ENCODE peak calls at places on chromosomes 4 and X, in nine cellular contexts. M is cardiac muscle cell, Y is brain microvascular endothelial cell, T is OCI-LY7, L is esophagus squamous epithelium, Z is tibial nerve, O is adrenal gland, C is SK-N-SH, U is A549. B is an unnamed sample.

GRCh38 chr4:84403656-84404055 is 95.4 kb downstream of the NKX6-1 start:
- DNase-seq in M (no peak), Y (no peak), T (no peak), L (no peak), Z (no peak), O (no peak), C (no peak), U (no peak), B (no peak)

GRCh38 chrX:84363054-84363453 is 139.2 kb downstream of the HDX start:
- DNase-seq in M (peak; percentile 12), Y (no peak), T (no peak), L (no peak), Z (no peak), O (no peak), C (no peak), U (no peak), B (no peak)

GRCh38 chr4:13470379-13470778 is 13.8 kb downstream of the RAB28 start:
- DNase-seq in M (no peak), Y (no peak), T (no peak), L (no peak), Z (no peak), O (no peak), C (no peak), U (no peak), B (no peak)

GRCh38 chrX:105331244-105331643 is 110.8 kb upstream of the TEX13A start:
- DNase-seq in M (peak; percentile 44), Y (peak; percentile 2), T (no peak), L (no peak), Z (no peak), O (no peak), C (no peak), U (no peak), B (no peak)

GRCh38 chrX:154136627-154137161 is 7.3 kb upstream of the OPN1LW start:
- DNase-seq in M (peak; percentile 68), Y (peak; percentile 11), T (peak; percentile 74), L (no peak), Z (peak; percentile 15), O (peak; percentile 79), C (peak; percentile 89), U (peak; percentile 43), B (peak; percentile 44)

GRCh38 chr4:147479817-147480216 is 1.1 kb upstream of the EDNRA start:
- DNase-seq in M (peak; percentile 96), Y (peak; percentile 88), T (no peak), L (no peak), Z (peak; percentile 63), O (no peak), C (no peak), U (no peak), B (peak; percentile 76)

GRCh38 chr4:184769285-184769825 is 35.5 kb upstream of the CENPU start:
- DNase-seq in M (no peak), Y (no peak), T (no peak), L (no peak), Z (no peak), O (no peak), C (no peak), U (no peak), B (no peak)

GRCh38 chr4:138062929-138063328 is 179.2 kb downstream of the SLC7A11 start:
- DNase-seq in M (peak; percentile 60), Y (peak; percentile 53), T (no peak), L (no peak), Z (no peak), O (no peak), C (no peak), U (no peak), B (no peak)

GRCh38 chr4:94519925-94520789 is 68.4 kb downstream of the PDLIM5 start:
- DNase-seq in M (no peak), Y (no peak), T (no peak), L (no peak), Z (no peak), O (no peak), C (no peak), U (no peak), B (no peak)

GRCh38 chr4:10099521-10100325 is 16.9 kb downstream of the WDR1 start:
- DNase-seq in M (no peak), Y (no peak), T (no peak), L (no peak), Z (no peak), O (no peak), C (no peak), U (no peak), B (no peak)

GRCh38 chrX:70398899-70399298 is 24.2 kb upstream of the GDPD2 start:
- DNase-seq in M (peak; percentile 62), Y (peak; percentile 3), T (peak; percentile 26), L (no peak), Z (no peak), O (no peak), C (no peak), U (peak; percentile 2), B (no peak)

GRCh38 chr4:117324851-117325491 is 239.6 kb upstream of the TRAM1L1 start:
- DNase-seq in M (peak; percentile 10), Y (peak; percentile 87), T (no peak), L (no peak), Z (no peak), O (no peak), C (no peak), U (no peak), B (no peak)

GRCh38 chr4:186204103-186204559 is 12.8 kb downstream of the CYP4V2 start:
- DNase-seq in M (peak; percentile 84), Y (peak; percentile 43), T (no peak), L (no peak), Z (no peak), O (no peak), C (peak; percentile 61), U (no peak), B (no peak)

GRCh38 chr4:17680985-17681920 is 66.8 kb downstream of the MED28 start:
- DNase-seq in M (no peak), Y (no peak), T (no peak), L (no peak), Z (no peak), O (no peak), C (no peak), U (no peak), B (no peak)

GRCh38 chr4:13266687-13267086 is 217.5 kb downstream of the RAB28 start:
- DNase-seq in M (no peak), Y (no peak), T (no peak), L (no peak), Z (no peak), O (no peak), C (no peak), U (no peak), B (no peak)

GRCh38 chr4:34183916-34184315 is 2060.4 kb downstream of the ARAP2 start:
- DNase-seq in M (no peak), Y (no peak), T (no peak), L (no peak), Z (no peak), O (no peak), C (no peak), U (no peak), B (no peak)

GRCh38 chr4:102076622-102077021 is 268.7 kb downstream of the SLC39A8 start:
- DNase-seq in M (no peak), Y (no peak), T (no peak), L (no peak), Z (no peak), O (no peak), C (no peak), U (peak; percentile 28), B (no peak)

GRCh38 chr4:151087467-151087866 is 12.0 kb upstream of the RPS3A start:
- DNase-seq in M (no peak), Y (no peak), T (no peak), L (no peak), Z (no peak), O (no peak), C (no peak), U (no peak), B (no peak)

GRCh38 chrX:78754917-78755316 is 7.4 kb downstream of the LPAR4 start:
- DNase-seq in M (no peak), Y (no peak), T (peak; percentile 74), L (no peak), Z (no peak), O (no peak), C (no peak), U (no peak), B (no peak)
- H3K27ac ChIP-seq in M (no peak overlapping the region), Y (no peak overlapping the region), T (peak overlapping the region; percentile 50), L (no peak overlapping the region), Z (no peak overlapping the region), O (no peak overlapping the region), C (no peak overlapping the region), U (no peak overlapping the region), B (no peak overlapping the region)

GRCh38 chr4:181301735-181302380 is 941.3 kb upstream of the TENM3 start:
- DNase-seq in M (peak; percentile 14), Y (peak; percentile 11), T (peak; percentile 74), L (no peak), Z (no peak), O (no peak), C (no peak), U (peak; percentile 36), B (peak; percentile 5)
- TF ChIP-seq CTCF in M (peak; percentile 29), Y (peak; percentile 71), T (peak; percentile 92), L (peak; percentile 23), Z (no peak), O (peak; percentile 25), C (peak; percentile 65), U (peak; percentile 37), B (peak; percentile 33)

GRCh38 chr4:71167083-71167482 is 171.7 kb upstream of the SLC4A4 start:
- DNase-seq in M (no peak), Y (no peak), T (no peak), L (no peak), Z (no peak), O (no peak), C (no peak), U (no peak), B (no peak)

GRCh38 chr4:71171592-71171991 is 167.2 kb upstream of the SLC4A4 start:
- DNase-seq in M (no peak), Y (no peak), T (no peak), L (no peak), Z (no peak), O (no peak), C (no peak), U (no peak), B (no peak)
- H3K27ac ChIP-seq in M (no peak overlapping the region), Y (no peak overlapping the region), T (no peak overlapping the region), L (no peak overlapping the region), Z (no peak overlapping the region), O (no peak overlapping the region), C (no peak overlapping the region), U (no peak overlapping the region), B (no peak overlapping the region)

DNA sequence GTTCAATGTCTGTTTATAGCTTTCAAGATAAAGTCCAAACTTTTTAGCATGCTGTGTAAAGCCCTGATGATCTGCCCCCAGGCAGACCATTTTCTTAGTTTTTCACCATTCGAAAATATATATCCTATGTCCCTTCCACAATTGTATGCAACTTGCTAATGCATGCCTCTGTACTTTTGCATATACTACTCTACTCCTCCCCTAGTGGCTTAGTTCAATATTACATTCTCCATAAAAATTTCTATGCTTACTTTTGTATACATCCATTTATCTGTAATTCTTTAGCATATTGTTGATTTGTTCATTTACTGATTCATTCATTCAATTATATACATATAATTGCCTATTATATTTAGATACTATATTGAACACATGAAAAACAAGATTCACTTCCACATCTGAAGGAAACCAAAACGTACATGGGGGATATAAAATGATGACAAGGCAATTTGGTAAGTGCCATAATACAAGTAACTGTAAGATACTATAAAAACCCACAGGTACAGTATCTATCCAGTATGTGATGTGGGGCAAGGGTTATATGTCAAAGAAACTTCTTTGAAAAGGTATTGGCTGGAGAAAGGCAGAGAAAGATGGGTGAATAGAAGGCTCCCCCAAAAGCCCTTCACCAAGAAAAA is 902.5 kb downstream of the FAM133A start:
- DNase-seq in M (no peak), Y (no peak), T (no peak), L (no peak), Z (no peak), O (no peak), C (peak; percentile 2), U (no peak), B (no peak)
- TF ChIP-seq CTCF in M (no peak), Y (no peak), T (peak; percentile 33), L (no peak), Z (peak; percentile 11), O (no peak), C (peak; percentile 56), U (no peak), B (no peak)

GRCh38 chr4:53098681-53099121 is 236.6 kb downstream of the RASL11B start:
- DNase-seq in M (peak; percentile 65), Y (peak; percentile 67), T (no peak), L (no peak), Z (no peak), O (no peak), C (no peak), U (no peak), B (no peak)
- H3K27ac ChIP-seq in M (no peak overlapping the region), Y (peak overlapping the region; percentile 94), T (no peak overlapping the region), L (no peak overlapping the region), Z (no peak overlapping the region), O (no peak overlapping the region), C (no peak overlapping the region), U (no peak overlapping the region), B (no peak overlapping the region)

B was measured in prostate gland.